ENCODE peak calls at places on chromosomes 1 and 21, in five cellular contexts. F is cardiac fibroblast, S is aorta, C is astrocyte of the cerebellum, M is A549. V is an unnamed sample.

GRCh38 chr1:212760126-212760823 is 31.3 kb downstream of the NSL1 start:
- DNase-seq in M (peak), F (no peak), S (no peak), C (no peak), V (peak)

GRCh38 chr1:3567405-3567804 is 43.9 kb downstream of the MEGF6 start:
- DNase-seq in S (no peak), C (no peak), F (no peak), M (no peak), V (no peak)

GRCh38 chr1:1614954-1615255 is 395 bp upstream of the MIB2 start:
- DNase-seq in C (no peak), F (no peak), S (no peak), M (no peak), V (no peak)

GRCh38 chr1:42674682-42675081 is 7.5 kb upstream of the YBX1 start:
- DNase-seq in C (no peak), M (no peak), S (no peak), F (no peak), V (no peak)

GRCh38 chr1:208230668-208231529 is 13.3 kb downstream of the PLXNA2 start:
- DNase-seq in F (no peak), C (no peak), S (no peak), M (no peak), V (no peak)

GRCh38 chr1:35847935-35848565 is 35.0 kb upstream of the AGO1 start:
- DNase-seq in S (no peak), M (no peak), F (no peak), C (no peak), V (no peak)

GRCh38 chr1:65509912-65510680 is 89.6 kb downstream of the LEPR start:
- DNase-seq in M (no peak), S (no peak), C (no peak), F (peak), V (no peak)

GRCh38 chr1:64135501-64136245 is 67.8 kb upstream of the UBE2U start:
- DNase-seq in S (no peak), M (no peak), F (no peak), C (no peak), V (no peak)

GRCh38 chr1:1281533-1282321 is 1.5 kb downstream of the SCNN1D start:
- DNase-seq in S (no peak), M (no peak), C (no peak), F (peak), V (no peak)

GRCh38 chr1:56958526-56958925 is 7.3 kb downstream of the C8B start:
- DNase-seq in S (no peak), F (peak), M (no peak), C (no peak), V (no peak)

GRCh38 chr1:240455228-240455821 is 156.6 kb downstream of the GREM2 start:
- DNase-seq in C (no peak), F (peak), M (peak), S (no peak), V (peak)

GRCh38 chr1:182599339-182599738 is 4.8 kb downstream of the RGS16 start:
- DNase-seq in M (no peak), C (no peak), S (no peak), F (no peak), V (peak)

GRCh38 chr1:15788624-15789301 is 18.7 kb downstream of the UQCRHL start:
- DNase-seq in S (no peak), C (no peak), F (peak), M (no peak), V (no peak)

GRCh38 chr21:45562965-45563364 is 20.7 kb upstream of the SLC19A1 start:
- DNase-seq in M (no peak), S (no peak), F (no peak), C (no peak), V (no peak)

GRCh38 chr1:156104065-156104810 is 10.3 kb upstream of the LMNA start:
- DNase-seq in S (peak), C (no peak), M (peak), F (peak), V (peak)

GRCh38 chr1:2983706-2984398 is 37.4 kb upstream of the ACTRT2 start:
- DNase-seq in S (no peak), F (no peak), C (no peak), M (no peak), V (no peak)

GRCh38 chr1:197614916-197615692 is 160.2 kb downstream of the DENND1B start:
- DNase-seq in M (peak), C (peak), F (peak), S (no peak), V (peak)

GRCh38 chr1:156845055-156845952 is 13.6 kb downstream of the INSRR start:
- DNase-seq in M (no peak), C (no peak), S (no peak), F (no peak), V (no peak)

GRCh38 chr1:204301171-204301957 is 58.4 kb downstream of the PLEKHA6 start:
- DNase-seq in S (no peak), M (no peak), F (no peak), C (no peak), V (no peak)

GRCh38 chr21:31107151-31107785 is 69.0 kb upstream of the KRTAP19-8 start:
- DNase-seq in S (no peak), F (no peak), M (no peak), C (no peak), V (no peak)

GRCh38 chr1:100523038-100523649 is 14.8 kb upstream of the GPR88 start:
- DNase-seq in S (no peak), M (no peak), C (no peak), F (peak), V (peak)

GRCh38 chr1:5709976-5710375 is 282.2 kb downstream of the NPHP4 start:
- DNase-seq in F (no peak), M (no peak), S (no peak), C (no peak), V (no peak)

GRCh38 chr1:112304612-112305011 is 91.4 kb upstream of the CTTNBP2NL start:
- DNase-seq in C (no peak), M (no peak), S (no peak), F (no peak), V (no peak)

GRCh38 chr1:115782571-115783281 is 14.2 kb upstream of the CASQ2 start:
- DNase-seq in M (peak), C (no peak), S (no peak), F (peak), V (peak)

GRCh38 chr1:91045284-91045683 is 23.4 kb upstream of the ZNF644 start:
- DNase-seq in C (no peak), F (no peak), M (no peak), S (no peak), V (no peak)

GRCh38 chr1:84757301-84757700 is 67.0 kb upstream of the SSX2IP start:
- DNase-seq in F (no peak), S (no peak), M (no peak), C (no peak), V (no peak)

GRCh38 chr21:32613436-32614043 is 1.4 kb upstream of the CFAP298 start:
- DNase-seq in M (no peak), C (no peak), S (no peak), F (no peak), V (no peak)

GRCh38 chr21:39660596-39660995 is 47.9 kb downstream of the B3GALT5 start:
- DNase-seq in M (peak), F (peak), C (peak), S (peak), V (no peak)

GRCh38 chr1:24526045-24526444 is 23.4 kb downstream of the RCAN3 start:
- DNase-seq in S (no peak), C (no peak), M (no peak), F (no peak), V (no peak)

GRCh38 chr1:68173283-68174172 is 58.8 kb downstream of the WLS start:
- DNase-seq in S (no peak), C (peak), M (no peak), F (peak), V (no peak)

GRCh38 chr1:153231363-153231762 is 14.0 kb downstream of the PRR9 start:
- DNase-seq in S (no peak), M (no peak), C (no peak), F (no peak), V (no peak)

GRCh38 chr1:223556414-223557124 is 108.9 kb downstream of the CAPN8 start:
- DNase-seq in S (peak), F (peak), M (peak), C (no peak), V (peak)

GRCh38 chr1:166974647-166975345 is 544 bp downstream of the ILDR2 start:
- DNase-seq in C (no peak), F (no peak), S (no peak), M (no peak), V (peak)

GRCh38 chr1:22710688-22711024 is at the start of gene EPHB2:
- DNase-seq in F (peak), M (no peak), C (no peak), S (no peak), V (peak)

DNA sequence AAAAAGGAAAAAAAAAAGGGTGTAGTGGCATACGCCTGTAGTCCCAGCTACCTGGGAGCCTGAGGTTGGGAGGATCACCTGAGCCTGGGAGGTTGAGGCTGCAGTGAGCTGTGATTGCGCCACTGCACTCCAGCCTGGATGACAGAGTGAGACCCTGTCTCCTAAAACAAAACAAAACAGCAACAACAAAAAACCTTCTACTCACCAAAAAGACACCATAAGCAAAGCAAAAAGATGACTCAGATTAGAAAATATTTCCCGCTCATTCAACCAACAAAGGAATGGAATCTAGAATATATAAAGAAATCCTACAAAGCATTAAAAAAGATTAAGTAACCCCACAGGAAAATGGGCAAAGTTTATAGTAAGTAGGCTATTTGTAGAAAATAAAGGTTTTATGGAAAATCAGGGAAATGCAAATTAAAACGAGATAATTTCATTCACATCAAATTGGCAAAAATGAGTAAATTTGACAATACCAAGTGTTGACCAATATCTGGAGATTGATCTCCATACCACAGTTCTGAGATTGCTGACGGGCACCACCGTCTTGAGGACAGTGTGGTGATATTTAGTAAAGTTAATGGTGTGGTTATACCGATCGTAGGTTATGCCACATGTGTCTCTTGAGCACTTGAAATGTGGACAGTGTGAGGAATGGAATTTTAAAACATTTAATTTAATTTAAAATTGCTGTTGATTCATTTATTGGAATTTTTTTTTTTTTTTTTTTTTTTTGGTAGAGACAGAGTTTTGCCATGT is 54.0 kb downstream of the PIK3CD start:
- DNase-seq in S (no peak), C (peak), M (no peak), F (peak), V (no peak)
- H3K4me3 ChIP-seq in S (no peak), C (no peak), M (no peak), F (no peak), V (no peak)

GRCh38 chr1:150161747-150162581 is 12.2 kb downstream of the PLEKHO1 start:
- DNase-seq in M (peak), F (peak), C (peak), S (no peak), V (peak)

GRCh38 chr1:150162582-150162861 is 12.8 kb downstream of the PLEKHO1 start:
- DNase-seq in F (no peak), S (no peak), C (no peak), M (no peak), V (no peak)

GRCh38 chr1:150164224-150164623 is 14.5 kb downstream of the PLEKHO1 start:
- DNase-seq in F (no peak), C (no peak), M (no peak), S (peak), V (no peak)

GRCh38 chr1:150164769-150165168 is 15.1 kb downstream of the PLEKHO1 start:
- DNase-seq in C (peak), S (no peak), M (no peak), F (no peak), V (peak)

DNA sequence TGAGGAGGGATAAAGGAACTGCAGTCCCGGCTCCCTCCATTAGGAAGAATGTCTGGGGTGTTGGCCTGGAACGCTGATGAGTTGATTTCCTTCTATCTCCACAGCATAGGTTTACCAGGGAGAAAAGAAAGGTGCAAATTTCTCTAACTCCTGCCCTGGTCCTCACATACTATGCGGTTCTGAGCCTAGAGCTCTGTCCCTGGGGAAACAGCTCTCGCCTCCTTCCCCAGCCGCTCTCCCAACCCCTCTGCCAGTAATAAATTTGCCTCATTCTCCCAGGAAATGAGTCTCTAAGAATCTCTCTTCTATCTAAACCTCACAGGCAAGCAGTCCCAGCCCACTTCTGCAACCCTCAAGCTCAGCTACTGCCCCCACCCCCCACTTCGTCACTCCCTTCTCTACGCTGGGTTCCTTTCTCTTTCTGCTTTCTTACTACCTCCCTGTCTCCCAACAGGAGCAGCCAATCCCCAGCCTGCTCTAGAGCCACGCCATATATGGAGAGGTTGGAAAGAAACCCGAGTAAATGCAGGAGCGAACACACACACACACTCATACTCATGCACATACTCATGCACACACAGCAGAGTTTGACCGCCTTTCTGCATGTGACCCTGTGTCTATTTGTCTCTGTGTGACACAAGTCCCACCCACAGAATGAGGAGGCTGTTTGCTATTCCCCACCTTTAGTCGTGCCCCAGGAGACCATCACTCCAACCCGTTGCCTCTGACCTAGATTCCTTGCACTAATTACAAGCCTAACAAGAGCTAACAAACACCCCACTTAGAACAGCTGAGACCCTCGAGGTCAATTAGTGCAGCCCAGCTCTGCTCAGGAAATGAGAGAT is 13.4 kb downstream of the PLEKHO1 start:
- DNase-seq in S (peak), M (peak), C (peak), F (peak), V (peak)
- H3K4me3 ChIP-seq in S (no peak), M (no peak), C (no peak), F (peak), V (peak)

GRCh38 chr1:26075421-26076144 is 8.2 kb upstream of the TRIM63 start:
- DNase-seq in M (no peak), C (no peak), S (no peak), F (no peak), V (no peak)
- H3K4me3 ChIP-seq in M (no peak), C (no peak), S (no peak), F (no peak), V (no peak)

GRCh38 chr1:39683591-39684312 is 7.5 kb downstream of the HPCAL4 start:
- DNase-seq in C (no peak), S (no peak), F (no peak), M (no peak), V (no peak)
- H3K4me3 ChIP-seq in C (no peak), S (no peak), F (no peak), M (no peak), V (no peak)

GRCh38 chr1:205446828-205447227 is 9.0 kb downstream of the BLACAT1 start:
- DNase-seq in C (no peak), M (no peak), S (no peak), F (no peak), V (no peak)

GRCh38 chr1:205449254-205449749 is 6.5 kb downstream of the BLACAT1 start:
- DNase-seq in M (no peak), F (no peak), C (no peak), S (no peak), V (no peak)

GRCh38 chr1:205448540-205449253 is 7.1 kb downstream of the BLACAT1 start:
- DNase-seq in M (no peak), C (no peak), S (no peak), F (no peak), V (no peak)

GRCh38 chr1:205445653-205445955 is 10.2 kb downstream of the BLACAT1 start:
- DNase-seq in C (no peak), M (no peak), F (no peak), S (no peak), V (no peak)

GRCh38 chr1:205447457-205448415 is 8.1 kb downstream of the BLACAT1 start:
- DNase-seq in S (no peak), C (no peak), M (no peak), F (no peak), V (no peak)
- H3K4me3 ChIP-seq in S (no peak), C (no peak), M (no peak), F (no peak), V (no peak)

GRCh38 chr1:160466966-160467365 is 56.1 kb downstream of the SLAMF6 start:
- DNase-seq in M (no peak), F (no peak), S (no peak), C (no peak), V (peak)
- H3K4me3 ChIP-seq in M (no peak), F (no peak), S (no peak), C (no peak), V (no peak)

V was measured in GM12865.